ENCODE peak calls at places on chromosomes 16 and 17, in five cellular contexts. U is activated T-helper 1 cell treated with anti-CD3 and anti-CD28 coated beads, Interleukin-12 subunit alpha, Interleukin-12 subunit beta, Interleukin-2, Interleukin-4 antibody, amounts not matched to agents 30 ng/mL and 10 ng/mL and 1 ng/mL, durations not matched to agents 14 hours and 24 hours and 36 hours; F is effector CD8-positive, alpha-beta T cell; E is Calu3; B is GM19239. M is an unnamed sample.

GRCh38 chr17:40568074-40568836 is 3.0 kb upstream of the CCR7 start:
- DNase-seq in U (no peak), E (no peak), B (no peak), F (no peak), M (no peak)

GRCh38 chr17:47161988-47162622 is 27.0 kb downstream of the CDC27 start:
- DNase-seq in F (no peak), E (no peak), U (no peak), B (no peak), M (no peak)

GRCh38 chr17:31393749-31394146 is 2.3 kb downstream of the RAB11FIP4 start:
- DNase-seq in E (no peak), U (no peak), F (no peak), B (no peak), M (no peak)

GRCh38 chr17:75763613-75764416 is 1.2 kb downstream of the GALK1 start:
- DNase-seq in U (no peak), E (no peak), B (no peak), F (no peak), M (no peak)

GRCh38 chr17:74677558-74678466 is 34.9 kb downstream of the CD300LF start:
- DNase-seq in B (no peak), E (no peak), F (no peak), U (no peak), M (no peak)

GRCh38 chr17:40319651-40320550 is 10.9 kb downstream of the RARA start:
- DNase-seq in U (peak; percentile 24), E (peak; percentile 53), F (peak; percentile 69), B (no peak), M (no peak)

GRCh38 chr17:75683467-75684041 is 16.4 kb downstream of the SAP30BP start:
- DNase-seq in B (no peak), E (peak; percentile 63), F (no peak), U (no peak), M (peak; percentile 88)

GRCh38 chr16:69100046-69100765 is 5.2 kb upstream of the HAS3 start:
- DNase-seq in E (no peak), B (no peak), F (no peak), U (no peak), M (no peak)

GRCh38 chr17:48231995-48232729 is 124.6 kb downstream of the SNX11 start:
- DNase-seq in B (no peak), E (no peak), F (no peak), U (no peak), M (no peak)

GRCh38 chr17:61139219-61139618 is 260.4 kb upstream of the TBX2 start:
- DNase-seq in U (peak; percentile 52), B (peak; percentile 67), E (no peak), F (peak; percentile 3), M (no peak)

M was measured in HCT116.